ENCODE peak calls at places on chromosomes 16 and 17, in nine cellular contexts. X, D, A, F, Z, E, T, U and O are unnamed samples.

GRCh38 chr16:24208710-24209109 is 47.4 kb upstream of the CACNG3 start:
- DNase-seq in X (no peak), D (no peak), A (no peak), F (no peak), Z (no peak), E (no peak), T (no peak), U (no peak), O (no peak)

GRCh38 chr17:43613911-43614310 is 47.8 kb downstream of the MEOX1 start:
- DNase-seq in X (no peak), D (no peak), A (no peak), F (no peak), Z (no peak), E (no peak), T (no peak), U (no peak), O (no peak)

GRCh38 chr17:1714980-1715802 is 5.0 kb upstream of the TLCD2 start:
- DNase-seq in X (peak), D (peak), A (peak), F (peak), Z (peak), E (peak), T (peak), U (peak), O (peak)

GRCh38 chr17:63452979-63453551 is 7.0 kb upstream of the CYB561 start:
- DNase-seq in X (no peak), D (no peak), A (no peak), F (no peak), Z (no peak), E (no peak), T (no peak), U (no peak), O (no peak)

GRCh38 chr17:57422574-57423164 is 166.3 kb downstream of the MSI2 start:
- DNase-seq in X (no peak), D (no peak), A (peak), F (no peak), Z (no peak), E (no peak), T (no peak), U (no peak), O (peak)

GRCh38 chr17:6507535-6507934 is 48.8 kb downstream of the PITPNM3 start:
- DNase-seq in X (no peak), D (peak), A (peak), F (peak), Z (peak), E (no peak), T (peak), U (no peak), O (no peak)

GRCh38 chr16:85483424-85483823 is 129.7 kb upstream of the GSE1 start:
- DNase-seq in X (no peak), D (no peak), A (no peak), F (no peak), Z (no peak), E (no peak), T (no peak), U (no peak), O (no peak)

GRCh38 chr16:74743668-74744299 is 30.8 kb downstream of the FA2H start:
- DNase-seq in X (peak), D (no peak), A (peak), F (peak), Z (no peak), E (peak), T (no peak), U (peak), O (no peak)

GRCh38 chr16:85475233-85475632 is 137.9 kb upstream of the GSE1 start:
- DNase-seq in X (no peak), D (no peak), A (no peak), F (no peak), Z (no peak), E (no peak), T (no peak), U (no peak), O (no peak)

GRCh38 chr17:28497931-28498330 is 8.2 kb upstream of the FOXN1 start:
- DNase-seq in X (no peak), D (no peak), A (no peak), F (no peak), Z (no peak), E (peak), T (no peak), U (peak), O (no peak)

GRCh38 chr16:52203096-52203495 is 343.8 kb downstream of the TOX3 start:
- DNase-seq in X (no peak), D (no peak), A (no peak), F (no peak), Z (no peak), E (no peak), T (no peak), U (no peak), O (no peak)

GRCh38 chr17:34169501-34169900 is 85.6 kb upstream of the CCL2 start:
- DNase-seq in X (no peak), D (no peak), A (no peak), F (no peak), Z (no peak), E (no peak), T (no peak), U (no peak), O (no peak)

GRCh38 chr17:40097931-40098845 is 2.2 kb downstream of the NR1D1 start:
- DNase-seq in X (no peak), D (peak), A (no peak), F (peak), Z (peak), E (peak), T (peak), U (peak), O (peak)

GRCh38 chr17:39739020-39739884 is 1.5 kb downstream of the GRB7 start:
- DNase-seq in X (peak), D (peak), A (peak), F (peak), Z (no peak), E (peak), T (no peak), U (peak), O (no peak)

GRCh38 chr16:50820225-50820624 is 78.3 kb downstream of the CYLD start:
- DNase-seq in X (no peak), D (no peak), A (no peak), F (no peak), Z (no peak), E (no peak), T (no peak), U (no peak), O (no peak)

GRCh38 chr16:50826797-50827316 is 85.0 kb downstream of the CYLD start:
- DNase-seq in X (no peak), D (no peak), A (no peak), F (no peak), Z (no peak), E (no peak), T (no peak), U (no peak), O (no peak)

GRCh38 chr16:50821586-50821985 is 79.7 kb downstream of the CYLD start:
- DNase-seq in X (no peak), D (no peak), A (peak), F (no peak), Z (no peak), E (no peak), T (no peak), U (no peak), O (no peak)

GRCh38 chr16:50819706-50820105 is 77.8 kb downstream of the CYLD start:
- DNase-seq in X (no peak), D (no peak), A (no peak), F (no peak), Z (no peak), E (no peak), T (no peak), U (no peak), O (no peak)

GRCh38 chr16:50822671-50823070 is 80.8 kb downstream of the CYLD start:
- DNase-seq in X (no peak), D (no peak), A (no peak), F (no peak), Z (no peak), E (no peak), T (no peak), U (no peak), O (no peak)
- TF ChIP-seq POLR2A in X (no peak), D (no peak), A (no peak), F (no peak), Z (no peak), E (no peak), T (no peak), U (no peak), O (no peak)

GRCh38 chr17:9192010-9192409 is 170.7 kb downstream of the NTN1 start:
- DNase-seq in X (no peak), D (no peak), A (no peak), F (no peak), Z (no peak), E (no peak), T (no peak), U (no peak), O (no peak)
- H3K27ac ChIP-seq in X (no peak), D (no peak), A (no peak), F (no peak), Z (no peak), E (no peak), T (no peak), U (no peak), O (no peak)

GRCh38 chr17:77100009-77100408 is 40.8 kb upstream of the SEC14L1 start:
- DNase-seq in X (peak), D (no peak), A (no peak), F (peak), Z (peak), E (no peak), T (no peak), U (peak), O (peak)

GRCh38 chr17:77097772-77098171 is 43.0 kb upstream of the SEC14L1 start:
- DNase-seq in X (no peak), D (no peak), A (no peak), F (no peak), Z (no peak), E (no peak), T (no peak), U (no peak), O (no peak)

GRCh38 chr17:77098884-77099545 is 41.8 kb upstream of the SEC14L1 start:
- DNase-seq in X (no peak), D (peak), A (no peak), F (peak), Z (peak), E (peak), T (peak), U (peak), O (no peak)

GRCh38 chr17:77095461-77095860 is 45.3 kb upstream of the SEC14L1 start:
- DNase-seq in X (no peak), D (no peak), A (no peak), F (no peak), Z (no peak), E (no peak), T (no peak), U (no peak), O (no peak)

GRCh38 chr17:77096570-77097214 is 44.1 kb upstream of the SEC14L1 start:
- DNase-seq in X (no peak), D (peak), A (peak), F (no peak), Z (no peak), E (peak), T (peak), U (peak), O (no peak)
- TF ChIP-seq POLR2A in X (no peak), D (no peak), A (no peak), F (no peak), Z (no peak), E (no peak), T (no peak), U (no peak), O (no peak)

DNA sequence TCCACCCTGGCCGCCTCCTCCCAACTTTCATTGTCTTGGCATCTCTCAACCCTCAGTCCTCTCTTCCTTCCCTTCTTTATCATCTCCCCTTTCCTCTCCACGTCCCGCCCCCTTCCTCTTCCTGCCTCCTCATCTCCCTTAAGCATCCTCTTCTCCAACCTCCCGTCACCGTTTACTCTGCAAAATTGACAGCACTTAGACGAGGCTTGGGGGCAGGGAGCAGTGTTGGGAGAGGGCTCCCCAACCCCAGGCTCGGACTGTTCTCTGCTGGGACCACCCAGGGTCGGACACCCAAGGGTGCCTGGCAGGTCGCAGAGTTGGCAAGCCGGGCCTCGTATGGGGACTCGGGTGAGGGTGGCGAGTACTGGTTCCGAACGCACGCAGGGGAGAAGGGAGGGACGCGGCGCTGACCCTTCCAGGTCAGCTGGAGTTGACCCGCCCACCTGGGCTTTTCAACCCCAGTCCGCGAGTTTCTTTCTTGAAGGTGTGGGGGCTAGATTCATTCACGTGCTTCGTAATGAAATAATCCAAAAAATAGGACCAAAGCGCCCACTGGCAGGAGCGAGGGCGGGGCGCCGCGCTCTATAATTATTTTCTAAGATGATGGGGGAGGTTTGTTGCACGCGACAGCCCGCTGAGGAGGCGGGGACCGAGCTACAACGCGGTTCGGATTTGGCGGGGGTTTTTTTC is 775 bp upstream of the PAGR1 start:
- DNase-seq in X (peak), D (peak), A (no peak), F (no peak), Z (peak), E (no peak), T (peak), U (no peak), O (peak)
- H3K27ac ChIP-seq in X (peak), D (peak), A (peak), F (peak), Z (peak), E (peak), T (peak), U (peak), O (peak)

DNA sequence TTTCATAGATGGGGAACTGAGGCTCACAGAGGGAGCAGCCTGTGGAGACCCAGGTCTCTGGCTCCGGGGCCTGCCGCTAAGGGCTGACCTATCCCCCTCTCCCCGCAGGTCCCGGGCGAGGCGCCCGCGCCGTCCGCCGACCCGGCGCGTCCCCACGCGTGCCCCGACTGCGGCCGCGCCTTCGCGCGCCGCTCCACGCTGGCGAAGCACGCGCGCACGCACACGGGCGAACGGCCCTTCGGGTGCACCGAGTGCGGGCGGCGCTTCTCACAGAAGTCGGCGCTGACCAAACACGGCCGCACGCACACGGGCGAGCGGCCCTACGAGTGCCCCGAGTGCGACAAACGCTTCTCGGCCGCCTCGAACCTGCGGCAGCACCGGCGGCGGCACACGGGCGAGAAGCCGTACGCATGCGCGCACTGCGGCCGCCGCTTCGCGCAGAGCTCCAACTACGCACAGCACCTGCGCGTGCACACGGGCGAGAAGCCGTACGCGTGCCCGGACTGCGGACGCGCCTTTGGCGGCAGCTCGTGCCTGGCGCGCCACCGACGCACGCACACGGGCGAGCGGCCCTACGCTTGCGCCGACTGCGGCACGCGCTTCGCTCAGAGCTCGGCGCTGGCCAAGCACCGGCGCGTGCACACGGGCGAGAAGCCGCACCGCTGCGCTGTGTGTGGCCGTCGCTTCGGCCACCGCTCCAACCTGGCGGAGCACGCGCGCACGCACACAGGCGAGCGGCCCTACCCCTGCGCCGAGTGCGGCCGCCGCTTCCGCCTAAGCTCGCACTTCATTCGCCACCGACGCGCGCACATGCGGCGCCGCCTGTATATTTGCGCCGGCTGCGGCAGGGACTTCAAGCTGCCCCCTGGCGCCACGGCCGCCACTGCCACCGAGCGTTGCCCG is 10.3 kb downstream of the ZNF771 start:
- DNase-seq in X (peak), D (peak), A (peak), F (peak), Z (peak), E (peak), T (peak), U (peak), O (peak)
- TF ChIP-seq POLR2A in X (peak), D (no peak), A (peak), F (peak), Z (no peak), E (peak), T (no peak), U (no peak), O (no peak)

GRCh38 chr17:82351713-82352488 is 7.1 kb upstream of the TEX19 start:
- DNase-seq in X (peak), D (peak), A (peak), F (peak), Z (peak), E (peak), T (peak), U (peak), O (peak)
- H3K27ac ChIP-seq in X (no peak), D (no peak), A (no peak), F (peak), Z (no peak), E (no peak), T (no peak), U (no peak), O (no peak)

DNA sequence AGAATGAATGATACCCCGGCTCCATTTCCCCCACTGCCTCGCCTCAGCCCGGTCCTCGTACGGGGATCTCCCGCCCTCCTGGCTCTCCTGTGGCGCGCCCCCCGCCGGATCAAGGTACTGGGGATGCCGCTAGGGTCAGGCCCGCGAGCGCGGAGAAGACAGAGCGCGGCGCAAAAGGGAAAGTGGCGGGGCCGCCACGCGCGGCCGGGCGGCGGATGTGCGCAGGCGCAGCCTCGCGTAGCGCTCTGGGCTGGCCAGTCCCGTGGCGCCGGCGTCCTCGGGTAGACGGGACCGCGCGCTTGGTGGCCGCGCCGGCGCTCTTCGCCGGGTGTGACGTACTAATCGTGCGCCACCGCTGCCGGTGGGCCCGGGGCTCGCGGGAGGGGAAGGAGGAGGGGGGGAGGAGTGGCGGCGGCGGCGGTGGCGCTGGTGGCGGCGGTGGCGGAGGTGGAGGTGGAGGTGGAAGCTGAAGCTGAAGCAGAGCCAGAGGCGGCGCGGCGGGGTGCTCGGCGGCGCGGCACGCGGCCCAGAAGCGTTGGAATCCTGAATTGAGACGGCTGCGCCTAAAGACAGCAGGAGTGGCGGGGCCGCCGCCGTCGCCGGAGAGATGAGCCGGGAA is at the start of gene SENP3:
- DNase-seq in X (peak), D (peak), A (peak), F (peak), Z (peak), E (peak), T (peak), U (peak), O (peak)
- TF ChIP-seq POLR2A in X (peak), D (peak), A (peak), F (peak), Z (peak), E (peak), T (peak), U (no peak), O (no peak)

GRCh38 chr16:4362476-4363250 is 9.0 kb upstream of the VASN start:
- DNase-seq in X (peak), D (no peak), A (no peak), F (no peak), Z (no peak), E (no peak), T (no peak), U (no peak), O (no peak)

GRCh38 chr16:4361944-4362311 is 9.7 kb upstream of the VASN start:
- DNase-seq in X (peak), D (no peak), A (no peak), F (no peak), Z (no peak), E (no peak), T (no peak), U (no peak), O (no peak)

GRCh38 chr16:4359914-4360313 is 8.8 kb upstream of the PAM16 start:
- DNase-seq in X (no peak), D (no peak), A (no peak), F (no peak), Z (no peak), E (no peak), T (no peak), U (no peak), O (no peak)

GRCh38 chr16:4360538-4361021 is 9.5 kb upstream of the PAM16 start:
- DNase-seq in X (no peak), D (no peak), A (peak), F (no peak), Z (no peak), E (no peak), T (no peak), U (no peak), O (no peak)

DNA sequence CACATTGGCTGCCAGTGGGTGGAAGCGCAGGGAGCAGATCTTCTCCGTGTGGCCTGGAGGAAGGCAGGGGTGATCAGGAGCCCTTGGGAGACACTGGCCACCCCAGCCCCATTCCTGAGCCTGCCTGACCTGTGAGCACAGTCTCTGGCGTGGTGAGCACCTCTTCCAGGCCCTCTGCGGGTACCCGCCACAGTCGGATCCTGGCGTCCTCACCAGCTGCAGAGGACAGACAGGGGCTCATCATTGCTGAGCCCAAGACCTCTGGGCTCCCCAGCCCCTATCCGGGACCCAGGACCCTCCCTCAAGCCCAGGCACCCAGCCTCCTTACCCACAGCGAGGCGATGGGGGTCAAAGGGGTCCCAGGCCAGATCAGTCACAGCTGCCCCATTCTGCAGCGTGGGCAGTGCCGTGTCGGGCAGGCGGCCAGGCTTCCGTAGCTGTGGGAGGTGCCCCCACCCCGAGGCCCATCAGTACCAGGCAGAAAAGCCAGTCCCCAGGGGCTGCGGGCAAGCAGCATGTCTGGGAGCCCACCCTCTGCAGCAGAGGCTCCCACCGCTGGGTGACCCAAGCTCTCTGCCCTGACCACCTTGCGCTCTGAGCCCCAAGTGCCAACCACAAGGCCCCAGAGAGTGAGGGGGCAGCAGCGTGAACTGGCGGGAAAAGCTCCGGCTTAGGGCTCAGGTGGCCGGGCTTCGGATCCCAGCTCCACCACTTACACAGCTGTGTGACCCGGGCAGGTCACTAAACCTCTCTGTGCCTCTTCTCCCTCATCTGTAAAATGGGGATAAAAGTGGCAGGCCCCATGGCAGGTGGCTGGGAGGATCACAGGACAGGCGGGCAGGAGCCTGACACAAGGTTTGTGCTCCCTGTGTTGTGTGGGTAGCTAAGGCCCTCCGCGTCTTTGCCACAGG is 10.2 kb upstream of the PAM16 start:
- DNase-seq in X (peak), D (no peak), A (no peak), F (no peak), Z (no peak), E (no peak), T (no peak), U (no peak), O (no peak)
- H3K27ac ChIP-seq in X (no peak), D (no peak), A (no peak), F (no peak), Z (no peak), E (no peak), T (no peak), U (no peak), O (no peak)